ENCODE peak calls at places on chromosome 9, in six cellular contexts. One of them, this sample, is unnamed.

GRCh38 chr9:118529210-118529609 is 825.0 kb downstream of the TLR4 start:
- DNase-seq in H1: no peak
- DNase-seq in GM12892: no peak
- DNase-seq in GM12878: no peak
- DNase-seq in HepG2: no peak
- DNase-seq in K562: no peak
- DNase-seq in this sample: no peak

GRCh38 chr9:81892440-81892839 is 35.8 kb upstream of the SPATA31D4 start:
- DNase-seq in GM12892: no peak
- DNase-seq in K562: no peak
- DNase-seq in HepG2: no peak
- DNase-seq in GM12878: no peak
- DNase-seq in H1: no peak
- DNase-seq in this sample: no peak

GRCh38 chr9:105073147-105073546 is 145.2 kb upstream of the ABCA1 start:
- DNase-seq in GM12878: no peak
- DNase-seq in H1: no peak
- DNase-seq in HepG2: no peak
- DNase-seq in GM12892: no peak
- DNase-seq in K562: no peak
- DNase-seq in this sample: no peak

GRCh38 chr9:73165911-73166310 is 14.2 kb downstream of the ANXA1 start:
- DNase-seq in H1: no peak
- DNase-seq in K562: no peak
- DNase-seq in HepG2: no peak
- DNase-seq in GM12892: no peak
- DNase-seq in GM12878: no peak
- DNase-seq in this sample: no peak

GRCh38 chr9:77929942-77930341 is 101.7 kb downstream of the GNAQ start:
- DNase-seq in GM12878: no peak
- DNase-seq in K562: no peak
- DNase-seq in HepG2: no peak
- DNase-seq in H1: no peak
- DNase-seq in GM12892: no peak
- DNase-seq in this sample: no peak

GRCh38 chr9:110207071-110207923 is 662 bp downstream of the C9orf152 start:
- DNase-seq in H1: no peak
- DNase-seq in K562: no peak
- DNase-seq in GM12878: no peak
- DNase-seq in HepG2: no peak
- DNase-seq in GM12892: no peak
- DNase-seq in this sample: no peak

GRCh38 chr9:84852902-84853301 is 183.4 kb downstream of the NTRK2 start:
- DNase-seq in HepG2: no peak
- DNase-seq in H1: no peak
- DNase-seq in K562: no peak
- DNase-seq in GM12892: no peak
- DNase-seq in GM12878: no peak
- DNase-seq in this sample: no peak

GRCh38 chr9:5500441-5501235 is 9.7 kb upstream of the PDCD1LG2 start:
- DNase-seq in H1: no peak
- DNase-seq in GM12878: no peak
- DNase-seq in HepG2: no peak
- DNase-seq in K562: no peak
- DNase-seq in GM12892: no peak
- DNase-seq in this sample: no peak

GRCh38 chr9:131722260-131722659 is 17.6 kb downstream of the RAPGEF1 start:
- DNase-seq in HepG2: no peak
- DNase-seq in GM12878: no peak
- DNase-seq in H1: no peak
- DNase-seq in K562: no peak
- DNase-seq in GM12892: no peak
- DNase-seq in this sample: no peak

GRCh38 chr9:84283895-84284294 is 56.7 kb downstream of the SLC28A3 start:
- DNase-seq in HepG2: no peak
- DNase-seq in GM12892: no peak
- DNase-seq in K562: no peak
- DNase-seq in GM12878: no peak
- DNase-seq in H1: no peak
- DNase-seq in this sample: no peak

GRCh38 chr9:87725900-87726709 is at the start of gene CTSL:
- DNase-seq in K562: peak; percentile 89
- DNase-seq in HepG2: peak; percentile 76
- DNase-seq in H1: peak; percentile 85
- DNase-seq in GM12878: no peak
- DNase-seq in GM12892: peak; percentile 18
- DNase-seq in this sample: no peak
- TF ChIP-seq POLR2A in K562: peak; percentile 88
- TF ChIP-seq POLR2A in HepG2: peak; percentile 76
- TF ChIP-seq POLR2A in H1: peak; percentile 59
- TF ChIP-seq POLR2A in GM12878: no peak
- TF ChIP-seq POLR2A in GM12892: no peak
- TF ChIP-seq POLR2A in this sample: no peak

GRCh38 chr9:19967567-19968459 is 179.0 kb upstream of the SLC24A2 start:
- DNase-seq in GM12892: no peak
- DNase-seq in H1: peak; percentile 33
- DNase-seq in K562: no peak
- DNase-seq in GM12878: no peak
- DNase-seq in HepG2: no peak
- DNase-seq in this sample: no peak
- TF ChIP-seq TAF1 in GM12892: no peak
- TF ChIP-seq TAF1 in H1: no peak
- TF ChIP-seq TAF1 in K562: no peak
- TF ChIP-seq TAF1 in GM12878: no peak
- TF ChIP-seq TAF1 in HepG2: no peak
- TF ChIP-seq TAF1 in this sample: no peak

GRCh38 chr9:70480405-70480980 is 66.0 kb upstream of the KLF9 start:
- DNase-seq in H1: no peak
- DNase-seq in GM12878: no peak
- DNase-seq in K562: no peak
- DNase-seq in GM12892: no peak
- DNase-seq in HepG2: no peak
- DNase-seq in this sample: no peak
- TF ChIP-seq POLR2AphosphoS5 in H1: no peak
- TF ChIP-seq POLR2AphosphoS5 in GM12878: no peak
- TF ChIP-seq POLR2AphosphoS5 in K562: no peak
- TF ChIP-seq POLR2AphosphoS5 in GM12892: no peak
- TF ChIP-seq POLR2AphosphoS5 in HepG2: no peak
- TF ChIP-seq POLR2AphosphoS5 in this sample: no peak

DNA sequence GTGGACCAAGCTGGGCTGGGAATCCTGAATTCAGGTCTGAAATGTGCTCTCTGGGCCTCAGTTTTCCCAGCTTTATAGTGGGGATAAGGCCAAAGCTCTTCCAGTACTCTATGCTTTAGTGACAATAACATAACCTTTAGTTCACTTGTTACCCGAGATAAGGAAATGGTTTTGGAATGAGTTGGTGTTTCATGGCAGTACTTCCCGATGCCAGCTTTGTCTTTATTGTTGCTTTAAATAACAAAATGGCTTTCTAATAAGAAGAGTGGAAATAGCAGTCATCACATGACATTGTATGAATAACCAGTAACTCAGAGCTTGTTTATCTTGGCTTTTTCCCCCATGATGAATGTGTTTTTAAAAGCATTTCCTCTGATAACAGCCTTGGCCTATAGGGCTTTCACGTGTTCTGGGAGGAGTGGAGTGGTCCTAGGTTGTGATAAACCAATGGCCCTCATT is 53.6 kb downstream of the ZNF618 start:
- DNase-seq in GM12878: no peak
- DNase-seq in H1: no peak
- DNase-seq in K562: no peak
- DNase-seq in GM12892: no peak
- DNase-seq in HepG2: no peak
- DNase-seq in this sample: no peak
- TF ChIP-seq POLR2A in GM12878: no peak
- TF ChIP-seq POLR2A in H1: no peak
- TF ChIP-seq POLR2A in K562: no peak
- TF ChIP-seq POLR2A in GM12892: no peak
- TF ChIP-seq POLR2A in HepG2: no peak
- TF ChIP-seq POLR2A in this sample: no peak

GRCh38 chr9:130462685-130463084 is 17.9 kb downstream of the ASS1 start:
- DNase-seq in GM12892: no peak
- DNase-seq in GM12878: no peak
- DNase-seq in H1: no peak
- DNase-seq in HepG2: no peak
- DNase-seq in K562: no peak
- DNase-seq in this sample: no peak
- TF ChIP-seq TAF1 in GM12892: no peak
- TF ChIP-seq TAF1 in GM12878: no peak
- TF ChIP-seq TAF1 in H1: no peak
- TF ChIP-seq TAF1 in HepG2: no peak
- TF ChIP-seq TAF1 in K562: no peak
- TF ChIP-seq TAF1 in this sample: no peak

GRCh38 chr9:136078498-136079011 is 16.5 kb downstream of the NACC2 start:
- DNase-seq in H1: no peak
- DNase-seq in K562: no peak
- DNase-seq in GM12892: no peak
- DNase-seq in HepG2: no peak
- DNase-seq in GM12878: no peak
- DNase-seq in this sample: no peak

GRCh38 chr9:136078025-136078424 is 17.1 kb downstream of the NACC2 start:
- DNase-seq in HepG2: no peak
- DNase-seq in GM12878: no peak
- DNase-seq in K562: no peak
- DNase-seq in H1: no peak
- DNase-seq in GM12892: no peak
- DNase-seq in this sample: no peak

GRCh38 chr9:136080716-136081112 is 14.4 kb downstream of the NACC2 start:
- DNase-seq in GM12892: no peak
- DNase-seq in HepG2: no peak
- DNase-seq in GM12878: no peak
- DNase-seq in K562: no peak
- DNase-seq in H1: no peak
- DNase-seq in this sample: no peak

GRCh38 chr9:136079916-136080246 is 15.2 kb downstream of the NACC2 start:
- DNase-seq in GM12892: no peak
- DNase-seq in H1: no peak
- DNase-seq in K562: no peak
- DNase-seq in HepG2: no peak
- DNase-seq in GM12878: no peak
- DNase-seq in this sample: no peak

GRCh38 chr9:136079211-136079915 is 15.7 kb downstream of the NACC2 start:
- DNase-seq in GM12892: no peak
- DNase-seq in GM12878: no peak
- DNase-seq in H1: no peak
- DNase-seq in K562: no peak
- DNase-seq in HepG2: no peak
- DNase-seq in this sample: no peak
- TF ChIP-seq POLR2AphosphoS5 in GM12892: no peak
- TF ChIP-seq POLR2AphosphoS5 in GM12878: no peak
- TF ChIP-seq POLR2AphosphoS5 in H1: no peak
- TF ChIP-seq POLR2AphosphoS5 in K562: no peak
- TF ChIP-seq POLR2AphosphoS5 in HepG2: no peak
- TF ChIP-seq POLR2AphosphoS5 in this sample: no peak